ENCODE peak calls at places on chromosomes 2 and 18, in seven cellular contexts. One of them, this sample, is unnamed. For H3K27me3 and H3K36me3, the result is how much of the 10 kb centered on the place peaks cover.

GRCh38 chr18:48927286-48928080 is 23.3 kb downstream of the SMAD7 start:
- DNase-seq in spleen: no peak
- DNase-seq in iPS DF 6.9: no peak
- DNase-seq in CD4-positive, alpha-beta memory T cell: no peak
- DNase-seq in NT2/D1: no peak
- DNase-seq in tibial nerve: no peak
- DNase-seq in psoas muscle: no peak
- DNase-seq in this sample: no peak

GRCh38 chr2:160270571-160271113 is 70.6 kb upstream of the ITGB6 start:
- DNase-seq in spleen: no peak
- DNase-seq in psoas muscle: no peak
- DNase-seq in iPS DF 6.9: no peak
- DNase-seq in NT2/D1: no peak
- DNase-seq in tibial nerve: peak
- DNase-seq in CD4-positive, alpha-beta memory T cell: no peak
- DNase-seq in this sample: peak

GRCh38 chr18:42296723-42297122 is 341.7 kb downstream of the PIK3C3 start:
- DNase-seq in iPS DF 6.9: no peak
- DNase-seq in CD4-positive, alpha-beta memory T cell: no peak
- DNase-seq in spleen: no peak
- DNase-seq in NT2/D1: no peak
- DNase-seq in tibial nerve: no peak
- DNase-seq in psoas muscle: no peak
- DNase-seq in this sample: no peak

GRCh38 chr2:28251337-28251736 is 141.3 kb upstream of the FOSL2 start:
- DNase-seq in iPS DF 6.9: no peak
- DNase-seq in CD4-positive, alpha-beta memory T cell: peak
- DNase-seq in spleen: no peak
- DNase-seq in tibial nerve: no peak
- DNase-seq in psoas muscle: no peak
- DNase-seq in NT2/D1: no peak
- DNase-seq in this sample: no peak

GRCh38 chr18:33576999-33577687 is 876 bp upstream of the ASXL3 start:
- DNase-seq in spleen: no peak
- DNase-seq in tibial nerve: no peak
- DNase-seq in NT2/D1: no peak
- DNase-seq in psoas muscle: no peak
- DNase-seq in CD4-positive, alpha-beta memory T cell: no peak
- DNase-seq in iPS DF 6.9: no peak
- DNase-seq in this sample: no peak

GRCh38 chr18:28040216-28040615 is 136.7 kb downstream of the CDH2 start:
- DNase-seq in tibial nerve: no peak
- DNase-seq in iPS DF 6.9: no peak
- DNase-seq in NT2/D1: no peak
- DNase-seq in psoas muscle: no peak
- DNase-seq in spleen: no peak
- DNase-seq in CD4-positive, alpha-beta memory T cell: no peak
- DNase-seq in this sample: no peak

GRCh38 chr2:50831666-50832065 is 200.3 kb downstream of the NRXN1 start:
- DNase-seq in iPS DF 6.9: no peak
- DNase-seq in CD4-positive, alpha-beta memory T cell: no peak
- DNase-seq in psoas muscle: no peak
- DNase-seq in spleen: no peak
- DNase-seq in NT2/D1: no peak
- DNase-seq in tibial nerve: no peak
- DNase-seq in this sample: no peak

GRCh38 chr2:101776172-101777043 is 78.9 kb downstream of the MAP4K4 start:
- DNase-seq in tibial nerve: no peak
- DNase-seq in NT2/D1: no peak
- DNase-seq in CD4-positive, alpha-beta memory T cell: no peak
- DNase-seq in iPS DF 6.9: no peak
- DNase-seq in psoas muscle: no peak
- DNase-seq in spleen: no peak
- DNase-seq in this sample: no peak

GRCh38 chr2:168635065-168635577 is 167.3 kb upstream of the NOSTRIN start:
- DNase-seq in NT2/D1: no peak
- DNase-seq in psoas muscle: peak
- DNase-seq in spleen: no peak
- DNase-seq in iPS DF 6.9: no peak
- DNase-seq in CD4-positive, alpha-beta memory T cell: no peak
- DNase-seq in tibial nerve: peak
- DNase-seq in this sample: no peak

GRCh38 chr2:88658890-88659881 is 31.9 kb upstream of the EIF2AK3 start:
- DNase-seq in psoas muscle: peak
- DNase-seq in spleen: no peak
- DNase-seq in CD4-positive, alpha-beta memory T cell: no peak
- DNase-seq in iPS DF 6.9: no peak
- DNase-seq in tibial nerve: peak
- DNase-seq in NT2/D1: no peak
- DNase-seq in this sample: peak

GRCh38 chr18:45169610-45170009 is 445.7 kb upstream of the SLC14A2 start:
- DNase-seq in spleen: no peak
- DNase-seq in psoas muscle: peak
- DNase-seq in CD4-positive, alpha-beta memory T cell: no peak
- DNase-seq in tibial nerve: peak
- DNase-seq in iPS DF 6.9: no peak
- DNase-seq in NT2/D1: no peak
- DNase-seq in this sample: no peak

GRCh38 chr2:33322607-33323006 is 153.8 kb upstream of the RASGRP3 start:
- DNase-seq in iPS DF 6.9: no peak
- DNase-seq in tibial nerve: no peak
- DNase-seq in psoas muscle: no peak
- DNase-seq in spleen: no peak
- DNase-seq in CD4-positive, alpha-beta memory T cell: no peak
- DNase-seq in NT2/D1: no peak
- DNase-seq in this sample: no peak

GRCh38 chr2:205885492-205886099 is 200.4 kb downstream of the INO80D start:
- DNase-seq in spleen: peak
- DNase-seq in CD4-positive, alpha-beta memory T cell: peak
- DNase-seq in tibial nerve: peak
- DNase-seq in psoas muscle: peak
- DNase-seq in iPS DF 6.9: peak
- DNase-seq in NT2/D1: peak
- DNase-seq in this sample: peak

GRCh38 chr2:162710282-162710891 is 128.2 kb downstream of the KCNH7 start:
- DNase-seq in psoas muscle: no peak
- DNase-seq in iPS DF 6.9: no peak
- DNase-seq in NT2/D1: no peak
- DNase-seq in spleen: no peak
- DNase-seq in CD4-positive, alpha-beta memory T cell: no peak
- DNase-seq in tibial nerve: no peak
- DNase-seq in this sample: no peak

GRCh38 chr2:96977631-96978195 is 8.7 kb downstream of the FAM178B start:
- DNase-seq in spleen: no peak
- DNase-seq in psoas muscle: no peak
- DNase-seq in NT2/D1: no peak
- DNase-seq in iPS DF 6.9: no peak
- DNase-seq in tibial nerve: no peak
- DNase-seq in CD4-positive, alpha-beta memory T cell: peak
- DNase-seq in this sample: no peak

GRCh38 chr18:10726198-10727068 is 200.6 kb downstream of the NAPG start:
- DNase-seq in spleen: no peak
- DNase-seq in NT2/D1: no peak
- DNase-seq in CD4-positive, alpha-beta memory T cell: no peak
- DNase-seq in psoas muscle: no peak
- DNase-seq in iPS DF 6.9: no peak
- DNase-seq in tibial nerve: no peak
- DNase-seq in this sample: peak

GRCh38 chr2:240955306-240956101 is 42.9 kb upstream of the SNED1 start:
- DNase-seq in iPS DF 6.9: no peak
- DNase-seq in spleen: no peak
- DNase-seq in CD4-positive, alpha-beta memory T cell: no peak
- DNase-seq in tibial nerve: no peak
- DNase-seq in NT2/D1: no peak
- DNase-seq in psoas muscle: peak
- DNase-seq in this sample: peak

GRCh38 chr2:203432811-203433210 is 102.3 kb downstream of the RAPH1 start:
- DNase-seq in CD4-positive, alpha-beta memory T cell: no peak
- DNase-seq in NT2/D1: no peak
- DNase-seq in iPS DF 6.9: no peak
- DNase-seq in psoas muscle: no peak
- DNase-seq in tibial nerve: no peak
- DNase-seq in spleen: no peak
- DNase-seq in this sample: no peak

GRCh38 chr18:813405-814071 is 1.5 kb upstream of the YES1 start:
- DNase-seq in psoas muscle: no peak
- DNase-seq in iPS DF 6.9: no peak
- DNase-seq in spleen: no peak
- DNase-seq in tibial nerve: no peak
- DNase-seq in NT2/D1: no peak
- DNase-seq in CD4-positive, alpha-beta memory T cell: no peak
- DNase-seq in this sample: no peak
- H3K4me3 ChIP-seq in psoas muscle: peak
- H3K4me3 ChIP-seq in iPS DF 6.9: no peak
- H3K4me3 ChIP-seq in spleen: no peak
- H3K4me3 ChIP-seq in tibial nerve: no peak
- H3K4me3 ChIP-seq in NT2/D1: peak
- H3K4me3 ChIP-seq in CD4-positive, alpha-beta memory T cell: peak
- H3K4me3 ChIP-seq in this sample: peak

DNA sequence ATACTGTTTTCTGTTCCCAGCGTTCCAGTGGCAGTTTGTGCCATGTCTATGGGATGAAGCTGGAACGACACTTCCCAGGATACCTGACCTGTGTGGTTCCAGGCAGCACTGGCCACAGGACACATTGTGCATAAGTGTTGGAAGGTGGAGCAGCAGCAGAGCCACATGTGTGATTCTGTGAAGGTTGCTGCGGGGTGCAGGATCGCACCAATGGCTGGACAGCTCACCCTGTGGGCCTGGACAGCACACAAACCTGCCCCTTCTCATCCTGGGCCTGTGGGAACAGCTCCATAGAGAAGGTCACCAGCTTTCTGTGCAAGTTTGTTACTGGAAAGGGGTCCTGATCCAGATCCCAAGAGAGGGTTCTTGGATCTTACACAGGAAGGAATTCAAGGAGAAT is 252.2 kb upstream of the RAB6C start:
- DNase-seq in iPS DF 6.9: no peak
- DNase-seq in psoas muscle: no peak
- DNase-seq in NT2/D1: no peak
- DNase-seq in CD4-positive, alpha-beta memory T cell: no peak
- DNase-seq in spleen: no peak
- DNase-seq in tibial nerve: no peak
- DNase-seq in this sample: no peak
- H3K27me3 ChIP-seq in iPS DF 6.9: under half
- H3K27me3 ChIP-seq in psoas muscle: under half
- H3K27me3 ChIP-seq in NT2/D1: under half
- H3K27me3 ChIP-seq in CD4-positive, alpha-beta memory T cell: under half
- H3K27me3 ChIP-seq in spleen: under half
- H3K27me3 ChIP-seq in tibial nerve: under half
- H3K27me3 ChIP-seq in this sample: under half

GRCh38 chr2:230503798-230504197 is 87.8 kb downstream of the SP100 start:
- DNase-seq in CD4-positive, alpha-beta memory T cell: no peak
- DNase-seq in spleen: no peak
- DNase-seq in psoas muscle: no peak
- DNase-seq in iPS DF 6.9: no peak
- DNase-seq in tibial nerve: no peak
- DNase-seq in NT2/D1: no peak
- DNase-seq in this sample: no peak

GRCh38 chr2:230496891-230497290 is 80.9 kb downstream of the SP100 start:
- DNase-seq in CD4-positive, alpha-beta memory T cell: no peak
- DNase-seq in iPS DF 6.9: no peak
- DNase-seq in spleen: no peak
- DNase-seq in tibial nerve: no peak
- DNase-seq in NT2/D1: no peak
- DNase-seq in psoas muscle: no peak
- DNase-seq in this sample: no peak

GRCh38 chr2:230498506-230499107 is 82.6 kb downstream of the SP100 start:
- DNase-seq in psoas muscle: no peak
- DNase-seq in CD4-positive, alpha-beta memory T cell: no peak
- DNase-seq in tibial nerve: no peak
- DNase-seq in NT2/D1: no peak
- DNase-seq in spleen: no peak
- DNase-seq in iPS DF 6.9: no peak
- DNase-seq in this sample: no peak

GRCh38 chr2:230505162-230505561 is 89.2 kb downstream of the SP100 start:
- DNase-seq in NT2/D1: no peak
- DNase-seq in spleen: no peak
- DNase-seq in tibial nerve: no peak
- DNase-seq in CD4-positive, alpha-beta memory T cell: no peak
- DNase-seq in iPS DF 6.9: no peak
- DNase-seq in psoas muscle: no peak
- DNase-seq in this sample: no peak

GRCh38 chr2:230502593-230502992 is 86.6 kb downstream of the SP100 start:
- DNase-seq in iPS DF 6.9: no peak
- DNase-seq in CD4-positive, alpha-beta memory T cell: no peak
- DNase-seq in NT2/D1: no peak
- DNase-seq in psoas muscle: no peak
- DNase-seq in spleen: no peak
- DNase-seq in tibial nerve: no peak
- DNase-seq in this sample: no peak
- H3K36me3 ChIP-seq in iPS DF 6.9: under half
- H3K36me3 ChIP-seq in CD4-positive, alpha-beta memory T cell: half or more
- H3K36me3 ChIP-seq in NT2/D1: under half
- H3K36me3 ChIP-seq in psoas muscle: under half
- H3K36me3 ChIP-seq in spleen: half or more
- H3K36me3 ChIP-seq in tibial nerve: under half
- H3K36me3 ChIP-seq in this sample: under half

GRCh38 chr2:55010915-55011314 is 39.3 kb downstream of the RTN4 start:
- DNase-seq in iPS DF 6.9: no peak
- DNase-seq in psoas muscle: no peak
- DNase-seq in spleen: no peak
- DNase-seq in CD4-positive, alpha-beta memory T cell: no peak
- DNase-seq in NT2/D1: no peak
- DNase-seq in tibial nerve: peak
- DNase-seq in this sample: no peak
- H3K4me3 ChIP-seq in iPS DF 6.9: no peak
- H3K4me3 ChIP-seq in psoas muscle: peak
- H3K4me3 ChIP-seq in spleen: no peak
- H3K4me3 ChIP-seq in CD4-positive, alpha-beta memory T cell: no peak
- H3K4me3 ChIP-seq in NT2/D1: no peak
- H3K4me3 ChIP-seq in tibial nerve: no peak
- H3K4me3 ChIP-seq in this sample: no peak

DNA sequence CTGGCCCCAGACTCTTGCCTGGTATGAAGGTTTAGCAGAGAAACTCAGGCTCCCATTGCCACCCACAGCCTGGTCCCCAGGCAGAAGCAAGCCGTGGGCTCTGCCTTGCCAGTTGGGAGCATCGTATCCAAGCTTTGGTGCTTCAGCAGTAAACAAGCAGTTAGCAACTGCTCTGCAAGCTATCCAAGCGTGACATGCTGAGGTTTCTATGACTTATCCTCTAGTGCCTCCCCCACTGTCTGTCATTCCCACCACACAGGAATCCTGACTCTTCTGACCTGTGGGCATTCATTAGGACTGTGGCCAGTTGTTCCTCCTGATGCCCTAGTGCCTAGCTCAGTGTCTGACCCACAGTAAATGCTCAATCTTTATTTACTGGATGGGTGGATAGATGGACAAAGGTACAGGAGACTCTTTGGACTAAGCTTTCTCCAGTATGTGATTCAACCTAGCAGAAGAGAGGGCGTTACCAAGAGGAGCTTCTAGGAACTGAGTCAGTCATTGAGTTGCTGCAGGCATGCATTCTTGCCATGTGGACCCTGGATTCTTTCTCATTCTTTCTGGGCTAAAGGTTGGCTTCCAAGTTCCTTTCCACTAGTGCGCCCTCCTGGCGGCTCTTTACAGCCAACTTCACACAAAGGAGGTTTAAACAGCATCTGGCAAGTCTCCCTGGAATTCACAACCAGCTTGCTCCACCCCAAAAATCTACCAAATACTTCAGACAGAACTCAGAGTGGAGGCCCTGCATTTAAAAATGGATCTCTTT is 40.6 kb upstream of the MRPL19 start:
- DNase-seq in psoas muscle: no peak
- DNase-seq in CD4-positive, alpha-beta memory T cell: no peak
- DNase-seq in iPS DF 6.9: no peak
- DNase-seq in spleen: no peak
- DNase-seq in tibial nerve: no peak
- DNase-seq in NT2/D1: peak
- DNase-seq in this sample: peak
- H3K27me3 ChIP-seq in psoas muscle: under half
- H3K27me3 ChIP-seq in CD4-positive, alpha-beta memory T cell: under half
- H3K27me3 ChIP-seq in iPS DF 6.9: under half
- H3K27me3 ChIP-seq in spleen: under half
- H3K27me3 ChIP-seq in tibial nerve: under half
- H3K27me3 ChIP-seq in NT2/D1: under half
- H3K27me3 ChIP-seq in this sample: under half

This sample was measured in H7.